ENCODE peak calls at places on chromosomes 16 and 17, in seven cellular contexts. M, G, C, P, F, D and I are unnamed samples.

GRCh38 chr16:9521749-9522370 is 430.4 kb downstream of the HAPSTR1 start:
- DNase-seq in M (no peak), G (no peak), C (peak; percentile 21), P (no peak), F (no peak), D (no peak), I (no peak)

GRCh38 chr16:21264226-21265036 is 13.7 kb downstream of the CRYM start:
- DNase-seq in M (peak; percentile 50), G (no peak), C (peak; percentile 25), P (no peak), F (no peak), D (no peak), I (no peak)

GRCh38 chr16:89300311-89300975 is 82.9 kb downstream of the ZNF778 start:
- DNase-seq in M (no peak), G (peak; percentile 82), C (no peak), P (no peak), F (no peak), D (no peak), I (peak; percentile 73)

GRCh38 chr17:80704381-80704819 is 159.8 kb downstream of the RPTOR start:
- DNase-seq in M (no peak), G (no peak), C (no peak), P (no peak), F (no peak), D (no peak), I (no peak)

GRCh38 chr17:2054740-2055493 is at the start of gene HIC1:
- DNase-seq in M (no peak), G (peak; percentile 87), C (peak; percentile 76), P (no peak), F (peak; percentile 86), D (peak; percentile 89), I (peak; percentile 80)

GRCh38 chr16:3266873-3267537 is 10.6 kb upstream of the MEFV start:
- DNase-seq in M (no peak), G (no peak), C (peak; percentile 46), P (no peak), F (peak; percentile 36), D (no peak), I (no peak)

GRCh38 chr16:8961811-8962390 is 1.8 kb downstream of the USP7 start:
- DNase-seq in M (no peak), G (no peak), C (peak; percentile 35), P (no peak), F (no peak), D (no peak), I (no peak)

GRCh38 chr16:53041196-53041977 is 11.3 kb downstream of the CHD9NB start:
- DNase-seq in M (peak; percentile 59), G (no peak), C (peak; percentile 69), P (no peak), F (peak; percentile 20), D (no peak), I (no peak)

GRCh38 chr17:38789185-38789584 is 10.2 kb downstream of the PIP4K2B start:
- DNase-seq in M (no peak), G (no peak), C (no peak), P (no peak), F (no peak), D (no peak), I (no peak)

GRCh38 chr17:42283241-42284019 is 4.9 kb upstream of the STAT5A start:
- DNase-seq in M (no peak), G (no peak), C (no peak), P (no peak), F (no peak), D (peak; percentile 30), I (no peak)

GRCh38 chr17:18963126-18964017 is 11.4 kb downstream of the SLC5A10 start:
- DNase-seq in M (no peak), G (peak; percentile 55), C (peak; percentile 53), P (no peak), F (no peak), D (no peak), I (no peak)

GRCh38 chr17:82358467-82359350 is at the start of gene TEX19:
- DNase-seq in M (no peak), G (no peak), C (peak; percentile 58), P (no peak), F (peak; percentile 44), D (peak; percentile 46), I (no peak)

GRCh38 chr17:68749742-68750562 is 148.8 kb upstream of the FAM20A start:
- DNase-seq in M (no peak), G (no peak), C (no peak), P (no peak), F (no peak), D (no peak), I (no peak)

GRCh38 chr17:82273327-82274133 is at the start of gene CSNK1D:
- DNase-seq in M (peak; percentile 88), G (peak; percentile 95), C (peak; percentile 86), P (peak; percentile 43), F (peak; percentile 84), D (peak; percentile 98), I (peak; percentile 97)

GRCh38 chr16:15548482-15548891 is 94.5 kb downstream of the MARF1 start:
- DNase-seq in M (no peak), G (no peak), C (peak; percentile 59), P (no peak), F (no peak), D (no peak), I (no peak)

GRCh38 chr17:6752068-6752909 is 3.6 kb upstream of the XAF1 start:
- DNase-seq in M (peak; percentile 34), G (peak; percentile 81), C (peak; percentile 97), P (no peak), F (peak; percentile 90), D (no peak), I (peak; percentile 58)

GRCh38 chr17:36048061-36048460 is 16.0 kb upstream of the CCL18 start:
- DNase-seq in M (no peak), G (no peak), C (no peak), P (no peak), F (no peak), D (no peak), I (no peak)

GRCh38 chr17:15398291-15398690 is 56.9 kb upstream of the TEKT3 start:
- DNase-seq in M (no peak), G (no peak), C (peak; percentile 63), P (no peak), F (peak; percentile 57), D (no peak), I (no peak)

GRCh38 chr16:50497592-50497991 is 50.6 kb upstream of the NKD1 start:
- DNase-seq in M (no peak), G (no peak), C (peak; percentile 29), P (no peak), F (peak; percentile 23), D (no peak), I (no peak)

GRCh38 chr17:61239953-61240352 is 159.7 kb upstream of the TBX2 start:
- DNase-seq in M (no peak), G (no peak), C (no peak), P (no peak), F (no peak), D (no peak), I (no peak)

GRCh38 chr17:66932295-66932694 is 32.2 kb upstream of the CACNG4 start:
- DNase-seq in M (no peak), G (no peak), C (no peak), P (no peak), F (no peak), D (no peak), I (no peak)

GRCh38 chr17:80008383-80008840 is 27.3 kb downstream of the TBC1D16 start:
- DNase-seq in M (peak; percentile 68), G (peak; percentile 88), C (peak; percentile 77), P (peak; percentile 45), F (peak; percentile 84), D (peak; percentile 87), I (peak; percentile 79)

GRCh38 chr17:80987941-80988461 is 3.6 kb upstream of the CHMP6 start:
- DNase-seq in M (no peak), G (peak; percentile 70), C (no peak), P (no peak), F (no peak), D (no peak), I (peak; percentile 75)

GRCh38 chr17:78568494-78569115 is 8.6 kb downstream of the DNAH17 start:
- DNase-seq in M (no peak), G (no peak), C (peak; percentile 42), P (no peak), F (no peak), D (no peak), I (no peak)